ENCODE peak calls at places on chromosome 16, in seven cellular contexts. M is stimulated activated CD8-positive, alpha-beta memory T cell treated with anti-CD3 and anti-CD28 coated beads, Interleukin-15, amount 100 ng/mL, for 24 hours; C is endothelial cell; O is upper lobe of left lung; V is Calu3; Q is activated CD8-positive, alpha-beta T cell treated with anti-CD3 and anti-CD28 coated beads, Interleukin-2, amount 10 ng/mL, durations not matched to agents 7 days and 5 days; R is amniotic stem cell. W is an unnamed sample.

GRCh38 chr16:80028581-80029380 is 428.2 kb upstream of the MAF start:
- DNase-seq in C (no peak), Q (no peak), R (no peak), O (no peak), M (no peak), V (no peak), W (no peak)

GRCh38 chr16:49659356-49659755 is 196.6 kb downstream of the ZNF423 start:
- DNase-seq in V (no peak), O (no peak), R (no peak), Q (no peak), C (no peak), M (no peak), W (no peak)

GRCh38 chr16:52721331-52721730 is 174.4 kb upstream of the TOX3 start:
- DNase-seq in Q (no peak), R (no peak), M (no peak), C (no peak), O (no peak), V (no peak), W (no peak)

GRCh38 chr16:66933776-66934137 is 445 bp downstream of the CIAO2B start:
- DNase-seq in V (no peak), Q (no peak), C (no peak), M (no peak), R (no peak), O (no peak), W (no peak)

GRCh38 chr16:57764341-57765159 is 29.0 kb downstream of the KATNB1 start:
- DNase-seq in M (no peak), R (peak), C (peak), O (peak), Q (peak), V (peak), W (peak)

GRCh38 chr16:82050506-82050905 is 15.5 kb downstream of the HSD17B2 start:
- DNase-seq in R (no peak), M (no peak), C (no peak), Q (no peak), V (no peak), O (no peak), W (no peak)

GRCh38 chr16:85403693-85404092 is 209.4 kb upstream of the GSE1 start:
- DNase-seq in C (peak), M (no peak), Q (no peak), O (no peak), R (no peak), V (peak), W (peak)

GRCh38 chr16:48353565-48354163 is 31.5 kb downstream of the SIAH1 start:
- DNase-seq in O (no peak), Q (peak), C (peak), M (peak), R (peak), V (peak), W (peak)

GRCh38 chr16:53404959-53405358 is 29.3 kb upstream of the RBL2 start:
- DNase-seq in Q (no peak), O (no peak), C (no peak), R (no peak), M (no peak), V (no peak), W (no peak)

GRCh38 chr16:28090646-28091377 is 27.3 kb upstream of the GSG1L start:
- DNase-seq in Q (no peak), C (peak), R (no peak), V (no peak), O (peak), M (no peak), W (peak)

GRCh38 chr16:89410794-89411309 is 79.5 kb downstream of the ANKRD11 start:
- DNase-seq in C (no peak), V (peak), Q (peak), M (no peak), R (peak), O (no peak), W (no peak)

GRCh38 chr16:86381491-86381890 is 128.8 kb upstream of the FOXF1 start:
- DNase-seq in V (no peak), C (no peak), O (no peak), M (no peak), R (no peak), Q (no peak), W (no peak)

GRCh38 chr16:88464447-88465318 is 11.6 kb downstream of the ZFPM1 start:
- DNase-seq in V (no peak), R (no peak), C (no peak), M (no peak), O (no peak), Q (no peak), W (no peak)

GRCh38 chr16:86029131-86029741 is 130.3 kb downstream of the IRF8 start:
- DNase-seq in R (no peak), M (no peak), Q (no peak), V (peak), C (no peak), O (peak), W (no peak)

GRCh38 chr16:49932943-49933342 is 77.0 kb upstream of the ZNF423 start:
- DNase-seq in V (no peak), M (no peak), Q (no peak), O (no peak), R (no peak), C (no peak), W (no peak)

GRCh38 chr16:69481901-69482341 is 57.5 kb downstream of the CYB5B start:
- DNase-seq in Q (no peak), R (no peak), M (no peak), C (peak), V (no peak), O (peak), W (no peak)

W was measured in WTC11.